ENCODE peak calls at places on chromosomes 16 and 17, in eight cellular contexts. One of them, this sample, is unnamed.

GRCh38 chr16:48452991-48453760 is 68.0 kb upstream of the SIAH1 start:
- DNase-seq in neural progenitor cell: no peak
- DNase-seq in A549: no peak
- DNase-seq in PC-9: peak
- DNase-seq in fibroblast of lung: no peak
- DNase-seq in CD8-positive, alpha-beta T cell: no peak
- DNase-seq in astrocyte of the cerebellum: no peak
- DNase-seq in IMR-90: no peak
- DNase-seq in this sample: no peak

GRCh38 chr17:38706625-38707298 is 1.7 kb downstream of the MLLT6 start:
- DNase-seq in neural progenitor cell: peak
- DNase-seq in A549: no peak
- DNase-seq in PC-9: no peak
- DNase-seq in fibroblast of lung: no peak
- DNase-seq in CD8-positive, alpha-beta T cell: no peak
- DNase-seq in astrocyte of the cerebellum: no peak
- DNase-seq in IMR-90: no peak
- DNase-seq in this sample: no peak

GRCh38 chr17:57916925-57917858 is 38.0 kb downstream of the CUEDC1 start:
- DNase-seq in neural progenitor cell: no peak
- DNase-seq in A549: no peak
- DNase-seq in PC-9: no peak
- DNase-seq in fibroblast of lung: no peak
- DNase-seq in CD8-positive, alpha-beta T cell: peak
- DNase-seq in astrocyte of the cerebellum: no peak
- DNase-seq in IMR-90: no peak
- DNase-seq in this sample: no peak

GRCh38 chr17:78013683-78014467 is 55.4 kb downstream of the TNRC6C start:
- DNase-seq in neural progenitor cell: peak
- DNase-seq in A549: peak
- DNase-seq in PC-9: peak
- DNase-seq in fibroblast of lung: peak
- DNase-seq in CD8-positive, alpha-beta T cell: peak
- DNase-seq in astrocyte of the cerebellum: peak
- DNase-seq in IMR-90: peak
- DNase-seq in this sample: peak

GRCh38 chr16:74862743-74863244 is 88.2 kb upstream of the FA2H start:
- DNase-seq in neural progenitor cell: peak
- DNase-seq in A549: peak
- DNase-seq in PC-9: peak
- DNase-seq in fibroblast of lung: peak
- DNase-seq in CD8-positive, alpha-beta T cell: no peak
- DNase-seq in astrocyte of the cerebellum: peak
- DNase-seq in IMR-90: peak
- DNase-seq in this sample: peak

GRCh38 chr17:49365667-49366066 is 3.6 kb upstream of the ZNF652 start:
- DNase-seq in neural progenitor cell: peak
- DNase-seq in A549: peak
- DNase-seq in PC-9: no peak
- DNase-seq in fibroblast of lung: no peak
- DNase-seq in CD8-positive, alpha-beta T cell: no peak
- DNase-seq in astrocyte of the cerebellum: no peak
- DNase-seq in IMR-90: no peak
- DNase-seq in this sample: no peak

GRCh38 chr16:54648575-54648974 is 282.1 kb upstream of the IRX5 start:
- DNase-seq in neural progenitor cell: no peak
- DNase-seq in A549: no peak
- DNase-seq in PC-9: no peak
- DNase-seq in fibroblast of lung: no peak
- DNase-seq in CD8-positive, alpha-beta T cell: no peak
- DNase-seq in astrocyte of the cerebellum: no peak
- DNase-seq in IMR-90: no peak
- DNase-seq in this sample: no peak

GRCh38 chr16:75750516-75750915 is 24.2 kb upstream of the CPHXL start:
- DNase-seq in neural progenitor cell: peak
- DNase-seq in A549: no peak
- DNase-seq in PC-9: no peak
- DNase-seq in fibroblast of lung: no peak
- DNase-seq in CD8-positive, alpha-beta T cell: no peak
- DNase-seq in astrocyte of the cerebellum: no peak
- DNase-seq in IMR-90: no peak
- DNase-seq in this sample: no peak

GRCh38 chr16:77599793-77600415 is 122.4 kb upstream of the NUDT7 start:
- DNase-seq in neural progenitor cell: peak
- DNase-seq in A549: peak
- DNase-seq in PC-9: no peak
- DNase-seq in fibroblast of lung: peak
- DNase-seq in CD8-positive, alpha-beta T cell: no peak
- DNase-seq in astrocyte of the cerebellum: no peak
- DNase-seq in IMR-90: peak
- DNase-seq in this sample: no peak

GRCh38 chr17:82821554-82821953 is 18.3 kb downstream of the ZNF750 start:
- DNase-seq in neural progenitor cell: no peak
- DNase-seq in A549: no peak
- DNase-seq in PC-9: no peak
- DNase-seq in fibroblast of lung: no peak
- DNase-seq in CD8-positive, alpha-beta T cell: no peak
- DNase-seq in astrocyte of the cerebellum: no peak
- DNase-seq in IMR-90: no peak
- DNase-seq in this sample: no peak

GRCh38 chr17:41976142-41976768 is 9.7 kb downstream of the CNP start:
- DNase-seq in neural progenitor cell: no peak
- DNase-seq in A549: no peak
- DNase-seq in PC-9: no peak
- DNase-seq in fibroblast of lung: no peak
- DNase-seq in CD8-positive, alpha-beta T cell: no peak
- DNase-seq in astrocyte of the cerebellum: no peak
- DNase-seq in IMR-90: no peak
- DNase-seq in this sample: no peak

GRCh38 chr16:77564791-77565390 is 130.1 kb upstream of the ADAMTS18 start:
- DNase-seq in neural progenitor cell: no peak
- DNase-seq in A549: no peak
- DNase-seq in PC-9: no peak
- DNase-seq in fibroblast of lung: peak
- DNase-seq in CD8-positive, alpha-beta T cell: no peak
- DNase-seq in astrocyte of the cerebellum: peak
- DNase-seq in IMR-90: peak
- DNase-seq in this sample: no peak

GRCh38 chr17:51128089-51128488 is 7.4 kb upstream of the SPAG9 start:
- DNase-seq in neural progenitor cell: no peak
- DNase-seq in A549: no peak
- DNase-seq in PC-9: no peak
- DNase-seq in fibroblast of lung: peak
- DNase-seq in CD8-positive, alpha-beta T cell: no peak
- DNase-seq in astrocyte of the cerebellum: no peak
- DNase-seq in IMR-90: no peak
- DNase-seq in this sample: no peak

GRCh38 chr17:47620503-47621245 is 29.0 kb upstream of the KPNB1 start:
- DNase-seq in neural progenitor cell: no peak
- DNase-seq in A549: no peak
- DNase-seq in PC-9: no peak
- DNase-seq in fibroblast of lung: no peak
- DNase-seq in CD8-positive, alpha-beta T cell: no peak
- DNase-seq in astrocyte of the cerebellum: no peak
- DNase-seq in IMR-90: no peak
- DNase-seq in this sample: no peak

GRCh38 chr16:57297856-57298255 is 13.4 kb upstream of the PLLP start:
- DNase-seq in neural progenitor cell: peak
- DNase-seq in A549: no peak
- DNase-seq in PC-9: no peak
- DNase-seq in fibroblast of lung: no peak
- DNase-seq in CD8-positive, alpha-beta T cell: peak
- DNase-seq in astrocyte of the cerebellum: no peak
- DNase-seq in IMR-90: no peak
- DNase-seq in this sample: no peak

GRCh38 chr17:1946021-1946932 is 78.9 kb downstream of the RTN4RL1 start:
- DNase-seq in neural progenitor cell: peak
- DNase-seq in A549: no peak
- DNase-seq in PC-9: no peak
- DNase-seq in fibroblast of lung: no peak
- DNase-seq in CD8-positive, alpha-beta T cell: no peak
- DNase-seq in astrocyte of the cerebellum: no peak
- DNase-seq in IMR-90: no peak
- DNase-seq in this sample: no peak

GRCh38 chr16:82753821-82754220 is 127.1 kb downstream of the CDH13 start:
- DNase-seq in neural progenitor cell: no peak
- DNase-seq in A549: no peak
- DNase-seq in PC-9: no peak
- DNase-seq in fibroblast of lung: no peak
- DNase-seq in CD8-positive, alpha-beta T cell: no peak
- DNase-seq in astrocyte of the cerebellum: no peak
- DNase-seq in IMR-90: peak
- DNase-seq in this sample: no peak

GRCh38 chr17:17751996-17752821 is 71.0 kb downstream of the RAI1 start:
- DNase-seq in neural progenitor cell: peak
- DNase-seq in A549: peak
- DNase-seq in PC-9: peak
- DNase-seq in fibroblast of lung: peak
- DNase-seq in CD8-positive, alpha-beta T cell: peak
- DNase-seq in astrocyte of the cerebellum: peak
- DNase-seq in IMR-90: peak
- DNase-seq in this sample: peak

GRCh38 chr17:17754719-17755686 is 73.7 kb downstream of the RAI1 start:
- DNase-seq in neural progenitor cell: no peak
- DNase-seq in A549: no peak
- DNase-seq in PC-9: no peak
- DNase-seq in fibroblast of lung: no peak
- DNase-seq in CD8-positive, alpha-beta T cell: no peak
- DNase-seq in astrocyte of the cerebellum: no peak
- DNase-seq in IMR-90: no peak
- DNase-seq in this sample: no peak

GRCh38 chr17:17750881-17751280 is 69.6 kb downstream of the RAI1 start:
- DNase-seq in neural progenitor cell: no peak
- DNase-seq in A549: no peak
- DNase-seq in PC-9: no peak
- DNase-seq in fibroblast of lung: no peak
- DNase-seq in CD8-positive, alpha-beta T cell: peak
- DNase-seq in astrocyte of the cerebellum: no peak
- DNase-seq in IMR-90: no peak
- DNase-seq in this sample: no peak

GRCh38 chr17:17751489-17751995 is 70.3 kb downstream of the RAI1 start:
- DNase-seq in neural progenitor cell: no peak
- DNase-seq in A549: no peak
- DNase-seq in PC-9: peak
- DNase-seq in fibroblast of lung: no peak
- DNase-seq in CD8-positive, alpha-beta T cell: peak
- DNase-seq in astrocyte of the cerebellum: no peak
- DNase-seq in IMR-90: no peak
- DNase-seq in this sample: no peak

GRCh38 chr17:17752822-17753448 is 71.7 kb downstream of the RAI1 start:
- DNase-seq in neural progenitor cell: no peak
- DNase-seq in A549: no peak
- DNase-seq in PC-9: no peak
- DNase-seq in fibroblast of lung: no peak
- DNase-seq in CD8-positive, alpha-beta T cell: no peak
- DNase-seq in astrocyte of the cerebellum: no peak
- DNase-seq in IMR-90: no peak
- DNase-seq in this sample: no peak
- H3K4me3 ChIP-seq in neural progenitor cell: peak
- H3K4me3 ChIP-seq in A549: peak
- H3K4me3 ChIP-seq in PC-9: peak
- H3K4me3 ChIP-seq in fibroblast of lung: peak
- H3K4me3 ChIP-seq in CD8-positive, alpha-beta T cell: peak
- H3K4me3 ChIP-seq in astrocyte of the cerebellum: peak
- H3K4me3 ChIP-seq in IMR-90: peak
- H3K4me3 ChIP-seq in this sample: peak

DNA sequence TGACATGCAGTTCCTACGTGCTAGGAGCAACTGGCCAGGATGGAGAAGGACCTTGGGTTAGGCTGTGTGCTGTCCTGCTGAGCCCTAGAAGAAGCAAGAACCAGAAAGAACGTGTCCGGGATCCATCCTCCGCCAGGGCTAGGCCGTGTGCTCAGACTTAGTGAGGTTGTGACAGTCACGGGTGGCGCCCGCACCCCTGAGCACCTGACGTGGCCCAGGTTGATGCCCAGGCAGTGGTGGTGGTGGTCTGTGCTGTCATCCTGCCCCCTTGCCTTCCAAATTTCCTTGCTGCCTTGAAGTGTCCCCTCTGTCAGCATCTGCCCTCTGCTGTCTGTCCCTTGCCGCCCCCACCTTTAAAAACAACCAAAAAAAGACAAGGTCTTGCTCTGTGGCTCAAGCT is 4.2 kb upstream of the GSE1 start:
- DNase-seq in neural progenitor cell: no peak
- DNase-seq in A549: no peak
- DNase-seq in PC-9: no peak
- DNase-seq in fibroblast of lung: no peak
- DNase-seq in CD8-positive, alpha-beta T cell: no peak
- DNase-seq in astrocyte of the cerebellum: no peak
- DNase-seq in IMR-90: no peak
- DNase-seq in this sample: no peak
- TF ChIP-seq CTCF in neural progenitor cell: no peak
- TF ChIP-seq CTCF in A549: no peak
- TF ChIP-seq CTCF in PC-9: no peak
- TF ChIP-seq CTCF in fibroblast of lung: no peak
- TF ChIP-seq CTCF in CD8-positive, alpha-beta T cell: no peak
- TF ChIP-seq CTCF in astrocyte of the cerebellum: no peak
- TF ChIP-seq CTCF in IMR-90: no peak
- TF ChIP-seq CTCF in this sample: no peak

GRCh38 chr17:10838682-10839081 is 795 bp upstream of the PIRT start:
- DNase-seq in neural progenitor cell: no peak
- DNase-seq in A549: no peak
- DNase-seq in PC-9: no peak
- DNase-seq in fibroblast of lung: no peak
- DNase-seq in CD8-positive, alpha-beta T cell: no peak
- DNase-seq in astrocyte of the cerebellum: no peak
- DNase-seq in IMR-90: no peak
- DNase-seq in this sample: no peak

GRCh38 chr17:10844667-10845387 is 6.9 kb upstream of the PIRT start:
- DNase-seq in neural progenitor cell: peak
- DNase-seq in A549: peak
- DNase-seq in PC-9: peak
- DNase-seq in fibroblast of lung: peak
- DNase-seq in CD8-positive, alpha-beta T cell: peak
- DNase-seq in astrocyte of the cerebellum: peak
- DNase-seq in IMR-90: peak
- DNase-seq in this sample: peak

GRCh38 chr17:10845388-10845751 is 7.5 kb upstream of the PIRT start:
- DNase-seq in neural progenitor cell: no peak
- DNase-seq in A549: no peak
- DNase-seq in PC-9: no peak
- DNase-seq in fibroblast of lung: no peak
- DNase-seq in CD8-positive, alpha-beta T cell: no peak
- DNase-seq in astrocyte of the cerebellum: no peak
- DNase-seq in IMR-90: no peak
- DNase-seq in this sample: no peak

GRCh38 chr17:10842658-10843057 is 4.8 kb upstream of the PIRT start:
- DNase-seq in neural progenitor cell: no peak
- DNase-seq in A549: no peak
- DNase-seq in PC-9: no peak
- DNase-seq in fibroblast of lung: no peak
- DNase-seq in CD8-positive, alpha-beta T cell: no peak
- DNase-seq in astrocyte of the cerebellum: no peak
- DNase-seq in IMR-90: no peak
- DNase-seq in this sample: no peak

GRCh38 chr17:10843806-10844205 is 5.9 kb upstream of the PIRT start:
- DNase-seq in neural progenitor cell: no peak
- DNase-seq in A549: no peak
- DNase-seq in PC-9: no peak
- DNase-seq in fibroblast of lung: no peak
- DNase-seq in CD8-positive, alpha-beta T cell: no peak
- DNase-seq in astrocyte of the cerebellum: no peak
- DNase-seq in IMR-90: no peak
- DNase-seq in this sample: no peak
- H3K4me3 ChIP-seq in neural progenitor cell: no peak
- H3K4me3 ChIP-seq in A549: no peak
- H3K4me3 ChIP-seq in PC-9: no peak
- H3K4me3 ChIP-seq in fibroblast of lung: no peak
- H3K4me3 ChIP-seq in CD8-positive, alpha-beta T cell: no peak
- H3K4me3 ChIP-seq in astrocyte of the cerebellum: no peak
- H3K4me3 ChIP-seq in IMR-90: no peak
- H3K4me3 ChIP-seq in this sample: no peak

GRCh38 chr16:2512920-2513404 is 790 bp upstream of the ATP6V0C start:
- DNase-seq in neural progenitor cell: peak
- DNase-seq in A549: no peak
- DNase-seq in PC-9: no peak
- DNase-seq in fibroblast of lung: no peak
- DNase-seq in CD8-positive, alpha-beta T cell: peak
- DNase-seq in astrocyte of the cerebellum: no peak
- DNase-seq in IMR-90: no peak
- DNase-seq in this sample: no peak
- TF ChIP-seq CTCF in neural progenitor cell: peak
- TF ChIP-seq CTCF in A549: no peak
- TF ChIP-seq CTCF in PC-9: no peak
- TF ChIP-seq CTCF in fibroblast of lung: no peak
- TF ChIP-seq CTCF in CD8-positive, alpha-beta T cell: peak
- TF ChIP-seq CTCF in astrocyte of the cerebellum: peak
- TF ChIP-seq CTCF in IMR-90: no peak
- TF ChIP-seq CTCF in this sample: no peak

This sample was measured in HFF-Myc.